ENCODE peak calls at places on chromosome 1, in ten cellular contexts. P is fibroblast of the aortic adventitia; V is neural progenitor cell; F is fibroblast of lung; Z is CD8-positive, alpha-beta T cell; J is lung; M is mucosa of descending colon; E is astrocyte of the cerebellum; K is tibial artery; S is epithelial cell of esophagus. R is an unnamed sample.

GRCh38 chr1:117586747-117587478 is 18.9 kb upstream of the TENT5C start:
- DNase-seq in P (no peak), V (no peak), F (no peak), Z (no peak), J (no peak), M (no peak), E (no peak), K (peak; percentile 61), S (no peak), R (no peak)

GRCh38 chr1:19113362-19114092 is 96.5 kb downstream of the UBR4 start:
- DNase-seq in P (peak; percentile 18), V (peak; percentile 39), F (peak; percentile 19), Z (no peak), J (no peak), M (peak; percentile 62), E (no peak), K (no peak), S (peak; percentile 62), R (peak; percentile 6)

GRCh38 chr1:43444827-43445225 is 8.9 kb downstream of the HYI start:
- DNase-seq in P (peak; percentile 14), V (peak; percentile 53), F (no peak), Z (no peak), J (no peak), M (no peak), E (no peak), K (no peak), S (no peak), R (no peak)

GRCh38 chr1:2528966-2529750 is 905 bp downstream of the HES5 start:
- DNase-seq in P (no peak), V (peak; percentile 76), F (no peak), Z (peak; percentile 42), J (no peak), M (peak; percentile 60), E (no peak), K (peak; percentile 79), S (no peak), R (no peak)

GRCh38 chr1:25647863-25648262 is 31.3 kb downstream of the MAN1C1 start:
- DNase-seq in P (no peak), V (no peak), F (no peak), Z (no peak), J (no peak), M (no peak), E (no peak), K (no peak), S (no peak), R (no peak)

GRCh38 chr1:103900005-103900404 is 150.3 kb downstream of the AMY1C start:
- DNase-seq in P (no peak), V (no peak), F (no peak), Z (no peak), J (no peak), M (no peak), E (no peak), K (no peak), S (no peak), R (no peak)

GRCh38 chr1:212107481-212107880 is 71.9 kb downstream of the DTL start:
- DNase-seq in P (no peak), V (no peak), F (no peak), Z (no peak), J (no peak), M (no peak), E (no peak), K (no peak), S (no peak), R (no peak)

GRCh38 chr1:7847599-7847998 is 5.3 kb downstream of the UTS2 start:
- DNase-seq in P (peak; percentile 73), V (no peak), F (peak; percentile 90), Z (no peak), J (no peak), M (no peak), E (peak; percentile 80), K (no peak), S (no peak), R (peak; percentile 64)

GRCh38 chr1:47934243-47934805 is 62.9 kb downstream of the TRABD2B start:
- DNase-seq in P (peak; percentile 61), V (peak; percentile 12), F (peak; percentile 30), Z (no peak), J (peak; percentile 51), M (peak; percentile 52), E (peak; percentile 16), K (peak; percentile 96), S (no peak), R (no peak)

GRCh38 chr1:35505911-35506798 is 51.0 kb downstream of the KIAA0319L start:
- DNase-seq in P (peak; percentile 93), V (no peak), F (peak; percentile 81), Z (no peak), J (no peak), M (peak; percentile 13), E (peak; percentile 91), K (no peak), S (peak; percentile 56), R (peak; percentile 33)

GRCh38 chr1:154837679-154838171 is 32.4 kb downstream of the KCNN3 start:
- DNase-seq in P (no peak), V (no peak), F (no peak), Z (no peak), J (peak; percentile 32), M (peak; percentile 47), E (no peak), K (no peak), S (no peak), R (no peak)

DNA sequence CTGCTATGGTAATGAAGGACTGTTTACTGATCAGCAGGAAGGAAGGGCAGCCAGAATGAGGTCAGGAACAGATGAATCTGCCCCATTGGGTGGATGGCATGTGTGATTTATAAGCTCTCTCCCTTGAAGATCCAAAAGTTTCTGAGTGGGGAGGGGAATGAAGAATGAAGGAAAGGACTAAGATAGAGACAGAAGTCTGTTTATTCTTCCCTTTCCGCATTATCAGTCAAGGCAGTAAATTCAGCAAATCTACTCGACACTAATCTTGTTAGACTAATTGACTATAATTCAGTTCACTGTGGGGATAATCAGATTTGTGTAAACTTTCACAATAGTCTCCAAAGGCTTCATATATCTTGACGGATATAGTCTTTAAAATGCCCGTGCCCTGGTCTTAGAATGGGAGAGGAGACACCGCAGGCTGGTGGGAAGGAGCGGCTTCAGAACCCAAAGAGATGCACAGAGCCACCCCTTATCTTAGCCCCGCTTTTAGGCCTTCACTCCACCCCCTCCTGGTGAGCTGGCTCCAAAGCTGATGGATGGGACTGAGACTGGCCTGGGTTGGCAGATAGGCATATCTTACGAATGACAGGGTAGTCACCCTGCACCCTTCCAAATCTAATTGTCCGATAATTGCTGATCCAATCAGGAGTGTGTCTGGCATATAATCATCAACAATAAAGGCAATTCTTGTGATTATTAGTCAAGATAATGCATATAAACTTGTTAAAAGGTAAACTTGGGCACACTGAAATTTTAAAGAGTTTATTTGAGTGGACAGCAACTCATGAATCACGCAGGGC is 76.0 kb upstream of the PPM1J start:
- DNase-seq in P (no peak), V (no peak), F (no peak), Z (no peak), J (no peak), M (no peak), E (no peak), K (no peak), S (no peak), R (no peak)
- H3K4me3 ChIP-seq in P (no peak overlapping the region), V (no peak overlapping the region), F (no peak overlapping the region), Z (no peak overlapping the region), J (no peak overlapping the region), M (no peak overlapping the region), E (no peak overlapping the region), K (no peak overlapping the region), S (no peak overlapping the region), R (no peak overlapping the region)

GRCh38 chr1:31423418-31423947 is 10.5 kb downstream of the SERINC2 start:
- DNase-seq in P (no peak), V (no peak), F (no peak), Z (no peak), J (no peak), M (no peak), E (no peak), K (no peak), S (no peak), R (no peak)

GRCh38 chr1:31420716-31421115 is 7.7 kb downstream of the SERINC2 start:
- DNase-seq in P (no peak), V (no peak), F (no peak), Z (no peak), J (no peak), M (no peak), E (no peak), K (no peak), S (no peak), R (no peak)

GRCh38 chr1:31421404-31422040 is 8.5 kb downstream of the SERINC2 start:
- DNase-seq in P (no peak), V (peak; percentile 79), F (peak; percentile 48), Z (no peak), J (no peak), M (no peak), E (no peak), K (no peak), S (no peak), R (no peak)

GRCh38 chr1:31424568-31424967 is 11.6 kb downstream of the SERINC2 start:
- DNase-seq in P (no peak), V (no peak), F (no peak), Z (no peak), J (no peak), M (no peak), E (no peak), K (no peak), S (no peak), R (no peak)

DNA sequence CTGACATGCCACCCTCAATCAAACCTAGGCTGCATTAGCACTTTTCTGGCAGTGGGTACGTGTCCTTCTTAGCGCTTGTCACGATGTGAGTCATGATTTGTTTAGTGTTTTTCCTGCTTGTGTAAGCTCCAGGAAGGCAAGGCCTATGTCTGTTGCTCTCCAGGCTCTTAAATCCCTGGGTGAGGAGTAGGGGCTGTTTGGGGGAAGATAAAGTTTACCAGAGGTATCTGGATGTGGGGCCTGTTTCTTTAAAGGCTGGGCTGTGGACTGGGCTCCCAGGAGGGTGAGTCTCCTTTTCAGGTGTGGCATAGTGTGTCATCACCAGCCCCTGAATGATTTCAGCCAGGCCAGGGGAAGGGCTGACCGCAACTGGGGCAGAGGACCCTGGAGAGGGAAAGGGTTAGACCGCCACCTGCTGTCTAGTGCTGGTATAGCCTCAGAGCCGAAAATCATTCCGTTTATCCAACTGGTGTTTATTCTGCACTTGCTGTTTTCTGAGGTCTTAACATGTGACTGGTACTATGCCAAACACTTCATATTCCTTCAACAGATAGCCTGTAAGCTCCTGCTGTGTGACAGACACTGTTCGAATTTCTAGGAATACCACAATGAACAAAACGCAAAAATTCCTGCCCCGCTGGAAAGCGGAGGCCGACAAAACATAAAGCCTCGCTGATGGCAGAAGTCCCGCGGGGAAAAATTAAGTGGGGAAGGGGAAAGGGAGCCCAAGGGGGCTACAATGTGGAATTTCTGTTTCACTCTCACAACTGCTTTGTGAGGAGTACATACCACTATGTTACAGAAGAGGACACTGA is 9.7 kb downstream of the SERINC2 start:
- DNase-seq in P (peak; percentile 80), V (peak; percentile 73), F (peak; percentile 91), Z (peak; percentile 53), J (peak; percentile 79), M (peak; percentile 86), E (peak; percentile 31), K (peak; percentile 73), S (peak; percentile 95), R (peak; percentile 71)
- TF ChIP-seq CTCF in P (peak; percentile 98), V (peak; percentile 88), F (peak; percentile 99), Z (peak; percentile 86), J (peak; percentile 85), M (peak; percentile 86), E (peak; percentile 98), K (peak; percentile 92), S (peak; percentile 95), R (peak; percentile 97)

GRCh38 chr1:153615406-153615805 is 719 bp downstream of the S100A14 start:
- DNase-seq in P (no peak), V (no peak), F (no peak), Z (no peak), J (no peak), M (no peak), E (no peak), K (no peak), S (peak; percentile 70), R (no peak)
- H3K4me3 ChIP-seq in P (no peak overlapping the region), V (no peak overlapping the region), F (no peak overlapping the region), Z (no peak overlapping the region), J (peak overlapping the region; percentile 10), M (no peak overlapping the region), E (no peak overlapping the region), K (no peak overlapping the region), S (peak overlapping the region; percentile 100), R (no peak overlapping the region)

GRCh38 chr1:206878456-206878855 is 13.0 kb downstream of the IL20 start:
- DNase-seq in P (no peak), V (no peak), F (no peak), Z (no peak), J (no peak), M (no peak), E (no peak), K (no peak), S (no peak), R (no peak)
- TF ChIP-seq CTCF in P (no peak), V (peak; percentile 24), F (no peak), Z (no peak), J (no peak), M (no peak), E (no peak), K (no peak), S (peak; percentile 8), R (no peak)

R was measured in HFF-Myc.